ENCODE peak calls at places on chromosomes 1 and 21, in eight cellular contexts. M, G, J, W, F, A, L and T are unnamed samples.

GRCh38 chr21:33587792-33588484 is 546 bp downstream of the DONSON start:
- DNase-seq in A (peak; percentile 10), M (peak; percentile 41), L (peak; percentile 66), W (peak; percentile 70), J (no peak), G (peak; percentile 29), F (peak; percentile 37), T (no peak)

GRCh38 chr1:185402930-185403329 is 85.9 kb upstream of the IVNS1ABP start:
- DNase-seq in L (no peak), W (no peak), A (no peak), J (no peak), M (no peak), F (no peak), G (no peak), T (no peak)

GRCh38 chr1:240595476-240595875 is 16.5 kb downstream of the GREM2 start:
- DNase-seq in G (no peak), A (no peak), J (no peak), F (no peak), W (no peak), L (no peak), M (no peak), T (no peak)

GRCh38 chr1:157932082-157932481 is 61.4 kb upstream of the KIRREL1 start:
- DNase-seq in L (no peak), W (no peak), G (peak; percentile 78), J (no peak), F (peak; percentile 56), M (peak; percentile 19), A (no peak), T (no peak)

GRCh38 chr21:39330001-39330400 is 16.6 kb upstream of the BRWD1 start:
- DNase-seq in J (no peak), G (no peak), F (no peak), M (no peak), W (no peak), A (no peak), L (no peak), T (no peak)

GRCh38 chr1:226121587-226122400 is 59.3 kb downstream of the H3-3A start:
- DNase-seq in W (peak; percentile 75), F (no peak), M (peak; percentile 54), A (no peak), G (peak; percentile 49), J (peak; percentile 66), L (peak; percentile 87), T (no peak)

GRCh38 chr1:246583448-246584185 is 17.4 kb downstream of the CNST start:
- DNase-seq in F (peak; percentile 58), G (no peak), J (no peak), A (no peak), W (no peak), M (peak; percentile 86), L (no peak), T (no peak)

GRCh38 chr1:151716771-151717631 is at the start of gene CELF3:
- DNase-seq in G (peak; percentile 21), J (no peak), W (no peak), F (peak; percentile 21), M (peak; percentile 29), L (no peak), A (no peak), T (no peak)

GRCh38 chr21:31158789-31159581 is 120.7 kb upstream of the KRTAP19-8 start:
- DNase-seq in J (no peak), L (no peak), F (peak; percentile 15), G (no peak), A (no peak), W (no peak), M (peak; percentile 51), T (no peak)

GRCh38 chr1:56798053-56798471 is 21.1 kb downstream of the FYB2 start:
- DNase-seq in G (peak; percentile 26), J (no peak), F (peak; percentile 36), A (peak; percentile 54), W (no peak), L (no peak), M (peak; percentile 25), T (no peak)

GRCh38 chr21:27219068-27219467 is 252.2 kb upstream of the ADAMTS5 start:
- DNase-seq in G (peak; percentile 73), L (no peak), F (peak; percentile 89), J (no peak), M (peak; percentile 79), W (no peak), A (peak; percentile 34), T (no peak)

GRCh38 chr1:15065736-15066135 is 87.8 kb upstream of the TMEM51 start:
- DNase-seq in M (no peak), G (no peak), L (no peak), F (no peak), J (no peak), A (no peak), W (no peak), T (no peak)

GRCh38 chr1:54600947-54601725 is 22.2 kb downstream of the FAM151A start:
- DNase-seq in J (no peak), L (no peak), G (no peak), W (no peak), A (no peak), F (no peak), M (no peak), T (no peak)

DNA sequence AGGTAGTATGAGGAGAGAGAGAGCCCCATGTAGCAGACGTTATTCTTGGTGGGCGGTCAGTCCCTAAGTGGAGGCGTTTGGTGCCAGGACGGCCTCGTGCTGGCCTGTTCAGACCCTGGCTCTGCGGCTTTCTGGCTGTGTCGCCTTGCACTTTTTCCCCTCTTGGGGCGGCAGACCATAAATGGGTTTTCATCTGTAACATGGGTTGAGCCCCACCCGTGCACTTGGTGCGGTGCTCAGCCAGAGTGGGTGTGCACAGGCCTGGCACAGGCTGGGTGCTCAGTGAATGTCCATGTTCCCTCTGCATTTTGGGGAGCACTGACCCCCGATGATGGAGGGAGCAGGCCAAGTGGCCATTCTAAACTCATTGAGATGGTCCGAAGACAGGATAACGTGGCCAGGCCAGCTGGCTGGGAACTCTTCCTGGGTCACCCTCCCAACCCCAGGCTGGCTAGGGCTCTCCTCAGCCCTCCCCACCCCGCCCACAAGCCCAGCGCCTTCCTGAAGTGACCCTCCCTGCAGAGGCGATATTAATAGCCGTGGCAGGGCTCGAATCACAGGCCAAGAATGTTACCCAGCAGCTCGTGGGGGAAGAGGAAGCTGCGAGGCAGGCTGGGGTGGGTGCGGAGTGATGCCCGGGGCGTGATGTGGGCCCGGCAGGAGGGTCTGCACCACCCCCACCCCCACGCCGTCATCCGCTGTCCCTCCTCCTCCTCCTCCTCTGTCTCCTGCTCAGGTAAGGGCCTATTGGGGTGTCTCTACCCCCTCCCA is 78.5 kb downstream of the ARHGEF10L start:
- DNase-seq in J (peak; percentile 82), L (no peak), M (peak; percentile 28), A (peak; percentile 40), G (peak; percentile 43), F (peak; percentile 41), W (peak; percentile 94), T (no peak)
- H3K4me3 ChIP-seq in J (peak overlapping the region; percentile 67), L (no peak overlapping the region), M (peak overlapping the region; percentile 23), A (peak overlapping the region; percentile 34), G (no peak overlapping the region), F (peak overlapping the region; percentile 5), W (peak overlapping the region; percentile 50), T (no peak overlapping the region)

GRCh38 chr1:150320667-150320978 is 710 bp upstream of the PRPF3 start:
- DNase-seq in M (no peak), L (no peak), A (no peak), W (no peak), F (no peak), J (no peak), G (no peak), T (no peak)

GRCh38 chr1:150322310-150322709 is 977 bp downstream of the PRPF3 start:
- DNase-seq in M (peak; percentile 14), J (no peak), F (peak; percentile 25), L (no peak), A (no peak), W (no peak), G (peak; percentile 64), T (peak; percentile 13)

DNA sequence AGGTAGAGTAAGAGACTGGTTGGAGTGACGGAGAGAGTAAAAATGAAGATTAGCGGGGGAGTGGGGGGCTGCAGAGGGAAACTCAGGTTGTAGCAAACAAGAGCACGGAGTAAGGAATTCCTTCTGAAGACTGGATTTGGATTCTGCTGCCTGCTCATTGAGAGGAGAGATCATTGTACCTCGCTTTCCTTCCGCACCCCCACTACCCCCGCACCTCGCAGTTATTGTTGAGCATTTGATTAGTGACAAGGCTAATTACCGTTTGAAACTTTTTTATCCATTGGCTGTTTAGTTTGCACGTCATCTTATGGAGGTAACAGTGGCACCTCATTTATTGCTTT is 463 bp downstream of the PRPF3 start:
- DNase-seq in A (no peak), M (no peak), W (no peak), L (no peak), G (no peak), J (no peak), F (no peak), T (no peak)
- H3K4me3 ChIP-seq in A (peak overlapping the region; percentile 86), M (peak overlapping the region; percentile 81), W (peak overlapping the region; percentile 75), L (peak overlapping the region; percentile 69), G (peak overlapping the region; percentile 65), J (peak overlapping the region; percentile 78), F (peak overlapping the region; percentile 93), T (peak overlapping the region; percentile 88)

GRCh38 chr21:45556645-45557601 is 14.7 kb upstream of the SLC19A1 start:
- DNase-seq in F (peak; percentile 18), A (no peak), G (peak; percentile 19), L (peak; percentile 47), J (peak; percentile 14), M (no peak), W (no peak), T (no peak)

GRCh38 chr21:45555251-45555556 is 13.0 kb upstream of the SLC19A1 start:
- DNase-seq in M (peak; percentile 58), F (no peak), A (no peak), L (no peak), G (no peak), W (no peak), J (no peak), T (no peak)

GRCh38 chr21:45555557-45556301 is 13.5 kb upstream of the SLC19A1 start:
- DNase-seq in M (peak; percentile 82), W (peak; percentile 93), A (peak; percentile 62), J (peak; percentile 73), F (peak; percentile 13), L (peak; percentile 80), G (peak; percentile 79), T (no peak)

GRCh38 chr21:45557611-45558043 is 15.4 kb upstream of the SLC19A1 start:
- DNase-seq in W (no peak), F (no peak), J (no peak), M (no peak), L (no peak), G (no peak), A (no peak), T (no peak)

DNA sequence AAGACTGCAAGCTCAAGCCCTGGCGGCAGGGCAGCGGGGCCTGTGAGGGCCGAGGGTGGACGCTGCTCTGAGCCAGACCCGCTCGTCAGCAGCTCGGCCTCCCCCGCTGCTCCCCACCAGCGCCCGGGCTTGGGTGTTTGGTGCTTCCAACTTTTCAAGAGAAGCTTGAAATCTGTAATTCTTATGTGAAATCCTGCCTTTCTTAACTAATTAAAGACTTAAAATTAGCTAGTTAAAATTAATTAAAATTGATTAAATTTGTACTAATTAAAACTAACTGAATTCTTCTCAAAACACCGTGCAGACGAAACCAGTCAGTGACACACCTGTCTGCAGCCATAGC is 14.0 kb upstream of the SLC19A1 start:
- DNase-seq in F (no peak), W (no peak), J (no peak), A (no peak), M (no peak), L (no peak), G (no peak), T (no peak)
- H3K4me3 ChIP-seq in F (no peak overlapping the region), W (peak overlapping the region; percentile 65), J (peak overlapping the region; percentile 72), A (peak overlapping the region; percentile 53), M (no peak overlapping the region), L (peak overlapping the region; percentile 60), G (no peak overlapping the region), T (no peak overlapping the region)

DNA sequence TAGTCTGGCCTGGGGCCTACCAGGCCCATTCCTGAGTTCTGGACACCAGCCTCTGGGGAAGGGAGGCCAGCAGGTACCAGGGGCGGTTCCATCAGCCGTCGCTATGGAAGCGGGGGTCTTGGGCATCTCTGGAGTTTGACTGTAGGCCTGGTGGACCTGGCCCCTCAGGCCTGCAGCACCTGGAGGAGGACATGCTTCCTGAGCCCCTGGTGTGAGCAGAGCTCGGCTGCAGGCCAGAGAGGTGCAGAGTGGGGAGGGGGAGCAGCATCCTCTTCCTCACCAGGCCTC is 7.8 kb downstream of the MYBPH start:
- DNase-seq in A (no peak), W (no peak), F (no peak), G (no peak), M (no peak), J (no peak), L (peak; percentile 38), T (no peak)
- H3K4me3 ChIP-seq in A (no peak overlapping the region), W (no peak overlapping the region), F (no peak overlapping the region), G (no peak overlapping the region), M (no peak overlapping the region), J (no peak overlapping the region), L (no peak overlapping the region), T (no peak overlapping the region)